ENCODE peak calls at places on chromosome 21, in four cellular contexts. One of them, this sample, is unnamed.
A peak's percentile ranks its signal among the peaks of the same experiment; 100 is the strongest.

GRCh38 chr21:19123525-19123924 is 719.9 kb upstream of the TMPRSS15 start:
- DNase-seq in astrocyte of the spinal cord: no peak
- DNase-seq in pancreas: no peak
- DNase-seq in GM13976: no peak
- DNase-seq in this sample: no peak

GRCh38 chr21:14582934-14583628 is 37.0 kb upstream of the SAMSN1 start:
- DNase-seq in pancreas: no peak
- DNase-seq in astrocyte of the spinal cord: no peak
- DNase-seq in GM13976: no peak
- DNase-seq in this sample: no peak

GRCh38 chr21:41164981-41165650 is 2.8 kb upstream of the BACE2 start:
- DNase-seq in pancreas: peak; percentile 72
- DNase-seq in astrocyte of the spinal cord: no peak
- DNase-seq in GM13976: no peak
- DNase-seq in this sample: no peak

GRCh38 chr21:28142692-28143091 is 850.0 kb downstream of the LTN1 start:
- DNase-seq in pancreas: no peak
- DNase-seq in astrocyte of the spinal cord: peak; percentile 73
- DNase-seq in GM13976: no peak
- DNase-seq in this sample: no peak

GRCh38 chr21:45026833-45027232 is 47.5 kb upstream of the ADARB1 start:
- DNase-seq in astrocyte of the spinal cord: no peak
- DNase-seq in pancreas: no peak
- DNase-seq in GM13976: no peak
- DNase-seq in this sample: no peak

GRCh38 chr21:44370027-44370735 is 16.8 kb downstream of the TRPM2 start:
- DNase-seq in GM13976: peak; percentile 44
- DNase-seq in pancreas: no peak
- DNase-seq in astrocyte of the spinal cord: no peak
- DNase-seq in this sample: no peak

GRCh38 chr21:44407493-44407892 is 47.8 kb upstream of the LRRC3 start:
- DNase-seq in astrocyte of the spinal cord: no peak
- DNase-seq in GM13976: peak; percentile 45
- DNase-seq in pancreas: no peak
- DNase-seq in this sample: no peak

GRCh38 chr21:14737922-14738321 is 191.8 kb upstream of the SAMSN1 start:
- DNase-seq in astrocyte of the spinal cord: peak; percentile 59
- DNase-seq in pancreas: no peak
- DNase-seq in GM13976: peak; percentile 9
- DNase-seq in this sample: no peak

GRCh38 chr21:44919913-44920693 is 596 bp downstream of the ITGB2 start:
- DNase-seq in GM13976: no peak
- DNase-seq in astrocyte of the spinal cord: no peak
- DNase-seq in pancreas: no peak
- DNase-seq in this sample: no peak

GRCh38 chr21:23475518-23476189 is 2131.6 kb downstream of the MRPL39 start:
- DNase-seq in GM13976: no peak
- DNase-seq in pancreas: no peak
- DNase-seq in astrocyte of the spinal cord: no peak
- DNase-seq in this sample: no peak

GRCh38 chr21:41634858-41635257 is 126.9 kb upstream of the TMPRSS2 start:
- DNase-seq in pancreas: no peak
- DNase-seq in astrocyte of the spinal cord: peak; percentile 63
- DNase-seq in GM13976: no peak
- DNase-seq in this sample: peak; percentile 46

GRCh38 chr21:15850645-15851044 is 120.9 kb downstream of the USP25 start:
- DNase-seq in pancreas: no peak
- DNase-seq in astrocyte of the spinal cord: peak; percentile 65
- DNase-seq in GM13976: no peak
- DNase-seq in this sample: no peak

GRCh38 chr21:44748621-44749020 is 37.2 kb upstream of the TSPEAR start:
- DNase-seq in GM13976: no peak
- DNase-seq in pancreas: no peak
- DNase-seq in astrocyte of the spinal cord: no peak
- DNase-seq in this sample: peak; percentile 77

GRCh38 chr21:14766241-14766640 is 220.1 kb upstream of the SAMSN1 start:
- DNase-seq in pancreas: no peak
- DNase-seq in GM13976: no peak
- DNase-seq in astrocyte of the spinal cord: no peak
- DNase-seq in this sample: no peak

GRCh38 chr21:24110846-24111245 is 1496.4 kb downstream of the MRPL39 start:
- DNase-seq in pancreas: no peak
- DNase-seq in GM13976: no peak
- DNase-seq in astrocyte of the spinal cord: peak; percentile 48
- DNase-seq in this sample: no peak

GRCh38 chr21:26469789-26470188 is 103.3 kb downstream of the CYYR1 start:
- DNase-seq in GM13976: no peak
- DNase-seq in astrocyte of the spinal cord: peak; percentile 71
- DNase-seq in pancreas: no peak
- DNase-seq in this sample: no peak

GRCh38 chr21:45421071-45421845 is 16.3 kb downstream of the COL18A1 start:
- DNase-seq in GM13976: no peak
- DNase-seq in pancreas: peak; percentile 77
- DNase-seq in astrocyte of the spinal cord: no peak
- DNase-seq in this sample: peak; percentile 81

GRCh38 chr21:26806734-26807372 is 38.4 kb downstream of the ADAMTS1 start:
- DNase-seq in GM13976: no peak
- DNase-seq in pancreas: no peak
- DNase-seq in astrocyte of the spinal cord: peak; percentile 55
- DNase-seq in this sample: no peak

GRCh38 chr21:44598031-44598430 is 2.4 kb upstream of the KRTAP10-7 start:
- DNase-seq in GM13976: no peak
- DNase-seq in astrocyte of the spinal cord: no peak
- DNase-seq in pancreas: no peak
- DNase-seq in this sample: no peak

GRCh38 chr21:21921410-21922232 is 923.4 kb downstream of the NCAM2 start:
- DNase-seq in astrocyte of the spinal cord: peak; percentile 56
- DNase-seq in pancreas: no peak
- DNase-seq in GM13976: no peak
- DNase-seq in this sample: no peak

GRCh38 chr21:44291936-44292811 is 6.5 kb downstream of the AIRE start:
- DNase-seq in GM13976: no peak
- DNase-seq in pancreas: peak; percentile 58
- DNase-seq in astrocyte of the spinal cord: no peak
- DNase-seq in this sample: no peak

GRCh38 chr21:37982496-37983318 is 66.5 kb upstream of the KCNJ6 start:
- DNase-seq in astrocyte of the spinal cord: no peak
- DNase-seq in pancreas: no peak
- DNase-seq in GM13976: no peak
- DNase-seq in this sample: no peak

GRCh38 chr21:27021046-27021445 is 54.2 kb upstream of the ADAMTS5 start:
- DNase-seq in astrocyte of the spinal cord: no peak
- DNase-seq in GM13976: no peak
- DNase-seq in pancreas: no peak
- DNase-seq in this sample: no peak

GRCh38 chr21:30072496-30072895 is 94.1 kb downstream of the CLDN17 start:
- DNase-seq in pancreas: no peak
- DNase-seq in astrocyte of the spinal cord: peak; percentile 1
- DNase-seq in GM13976: no peak
- DNase-seq in this sample: no peak

GRCh38 chr21:25887646-25888321 is 153.0 kb downstream of the GABPA start:
- DNase-seq in astrocyte of the spinal cord: no peak
- DNase-seq in GM13976: no peak
- DNase-seq in pancreas: no peak
- DNase-seq in this sample: no peak

GRCh38 chr21:44518684-44519083 is 21.3 kb downstream of the KRTAP10-1 start:
- DNase-seq in astrocyte of the spinal cord: no peak
- DNase-seq in pancreas: no peak
- DNase-seq in GM13976: no peak
- DNase-seq in this sample: peak; percentile 50

GRCh38 chr21:17514124-17514481 is 1.3 kb downstream of the CXADR start:
- DNase-seq in astrocyte of the spinal cord: peak; percentile 22
- DNase-seq in pancreas: no peak
- DNase-seq in GM13976: no peak
- DNase-seq in this sample: no peak

GRCh38 chr21:45371092-45371491 is 33.9 kb upstream of the COL18A1 start:
- DNase-seq in astrocyte of the spinal cord: no peak
- DNase-seq in GM13976: no peak
- DNase-seq in pancreas: peak; percentile 2
- DNase-seq in this sample: no peak

GRCh38 chr21:17821121-17821520 is 2.0 kb upstream of the C21orf91 start:
- DNase-seq in astrocyte of the spinal cord: no peak
- DNase-seq in pancreas: no peak
- DNase-seq in GM13976: no peak
- DNase-seq in this sample: no peak

GRCh38 chr21:16569679-16570078 is 839.9 kb downstream of the USP25 start:
- DNase-seq in astrocyte of the spinal cord: peak; percentile 36
- DNase-seq in pancreas: no peak
- DNase-seq in GM13976: no peak
- DNase-seq in this sample: no peak

GRCh38 chr21:44639331-44639655 is 2.1 kb downstream of the KRTAP10-10 start:
- DNase-seq in GM13976: no peak
- DNase-seq in pancreas: no peak
- DNase-seq in astrocyte of the spinal cord: no peak
- DNase-seq in this sample: no peak

DNA sequence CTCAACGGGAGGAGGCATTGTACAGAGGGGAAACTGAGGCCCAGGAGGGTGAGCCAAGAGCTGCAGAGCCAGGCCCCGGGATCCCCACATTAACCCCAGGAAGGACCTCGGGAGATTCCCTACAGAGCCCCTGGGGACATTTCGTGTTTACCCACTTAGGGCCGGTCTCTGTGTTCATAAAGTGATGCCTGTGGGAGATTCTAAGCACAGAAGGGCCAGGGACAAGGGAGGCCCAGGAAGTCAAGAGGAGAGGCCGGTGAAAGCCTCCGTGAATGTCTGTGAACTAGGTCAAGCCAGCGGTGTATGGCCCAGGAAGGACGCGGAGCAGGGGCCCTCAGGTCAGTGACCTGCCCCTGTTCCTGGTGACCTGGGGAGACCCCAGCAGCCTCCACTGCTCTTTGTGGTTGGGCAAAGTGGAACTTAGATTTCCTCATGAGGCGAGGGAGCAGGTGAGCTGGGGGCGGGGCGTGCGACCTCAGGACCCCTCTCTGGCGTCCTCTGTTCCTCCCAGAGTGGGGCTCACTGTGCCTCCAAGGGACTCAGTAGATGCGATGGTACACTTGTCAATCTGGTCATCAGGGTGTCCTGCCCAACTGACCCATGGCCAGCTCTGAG is 34.9 kb downstream of the PDE9A start:
- DNase-seq in GM13976: no peak
- DNase-seq in pancreas: no peak
- DNase-seq in astrocyte of the spinal cord: no peak
- DNase-seq in this sample: no peak
- TF ChIP-seq CTCF in GM13976: no peak
- TF ChIP-seq CTCF in pancreas: no peak
- TF ChIP-seq CTCF in astrocyte of the spinal cord: no peak
- TF ChIP-seq CTCF in this sample: no peak

GRCh38 chr21:39445339-39446269 is at the start of gene LCA5L:
- DNase-seq in pancreas: peak; percentile 96
- DNase-seq in astrocyte of the spinal cord: peak; percentile 87
- DNase-seq in GM13976: peak; percentile 99
- DNase-seq in this sample: peak; percentile 94
- TF ChIP-seq CTCF in pancreas: no peak
- TF ChIP-seq CTCF in astrocyte of the spinal cord: no peak
- TF ChIP-seq CTCF in GM13976: peak; percentile 4
- TF ChIP-seq CTCF in this sample: peak; percentile 66

DNA sequence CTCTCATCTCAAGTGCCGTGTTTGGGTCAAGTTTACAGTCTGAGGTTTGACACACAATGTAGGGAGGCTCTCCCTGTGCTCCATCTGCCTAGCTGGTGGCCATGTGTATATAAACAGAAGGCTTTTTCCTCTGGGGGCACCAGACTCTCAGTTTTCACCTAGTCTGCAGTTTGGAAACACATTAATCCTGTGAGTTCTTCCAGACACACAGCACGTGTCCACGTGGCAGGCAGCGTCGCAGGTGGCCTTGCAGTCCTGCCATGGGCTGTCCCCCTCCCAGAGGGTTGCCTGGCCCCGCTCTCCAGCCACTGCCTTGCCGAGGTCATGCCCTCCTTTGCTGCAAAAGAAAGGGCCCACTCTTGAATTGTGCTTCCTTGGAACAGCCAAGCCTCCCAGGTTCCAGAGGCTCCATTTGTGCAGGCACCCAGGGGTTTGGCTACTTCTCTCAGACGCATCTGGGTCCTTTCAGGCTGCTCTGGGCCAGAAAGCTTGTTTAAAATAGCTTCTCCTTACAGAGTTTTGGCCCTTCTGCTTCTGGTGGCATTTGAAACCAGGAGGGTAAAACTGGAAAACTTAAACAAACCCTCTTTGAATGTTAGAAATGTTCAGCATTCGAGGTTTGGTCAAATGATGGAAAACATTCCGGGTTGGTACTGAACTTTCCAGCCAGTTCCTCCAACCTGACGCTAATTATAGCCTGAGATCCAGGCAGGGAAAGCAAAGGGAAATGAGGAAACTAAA is 4.4 kb upstream of the RUNX1 start:
- DNase-seq in GM13976: no peak
- DNase-seq in pancreas: no peak
- DNase-seq in astrocyte of the spinal cord: no peak
- DNase-seq in this sample: no peak
- TF ChIP-seq CTCF in GM13976: no peak
- TF ChIP-seq CTCF in pancreas: no peak
- TF ChIP-seq CTCF in astrocyte of the spinal cord: no peak
- TF ChIP-seq CTCF in this sample: peak; percentile 56

GRCh38 chr21:33854604-33855003 is 61.0 kb downstream of the ATP5PO start:
- DNase-seq in pancreas: no peak
- DNase-seq in astrocyte of the spinal cord: no peak
- DNase-seq in GM13976: no peak
- DNase-seq in this sample: no peak

GRCh38 chr21:33857846-33858671 is 57.5 kb downstream of the ATP5PO start:
- DNase-seq in pancreas: no peak
- DNase-seq in GM13976: no peak
- DNase-seq in astrocyte of the spinal cord: no peak
- DNase-seq in this sample: peak; percentile 64

GRCh38 chr21:33852495-33852894 is 63.1 kb downstream of the ATP5PO start:
- DNase-seq in astrocyte of the spinal cord: no peak
- DNase-seq in pancreas: no peak
- DNase-seq in GM13976: no peak
- DNase-seq in this sample: no peak

GRCh38 chr21:33856893-33857527 is 58.6 kb downstream of the ATP5PO start:
- DNase-seq in pancreas: no peak
- DNase-seq in GM13976: no peak
- DNase-seq in astrocyte of the spinal cord: no peak
- DNase-seq in this sample: peak; percentile 41

DNA sequence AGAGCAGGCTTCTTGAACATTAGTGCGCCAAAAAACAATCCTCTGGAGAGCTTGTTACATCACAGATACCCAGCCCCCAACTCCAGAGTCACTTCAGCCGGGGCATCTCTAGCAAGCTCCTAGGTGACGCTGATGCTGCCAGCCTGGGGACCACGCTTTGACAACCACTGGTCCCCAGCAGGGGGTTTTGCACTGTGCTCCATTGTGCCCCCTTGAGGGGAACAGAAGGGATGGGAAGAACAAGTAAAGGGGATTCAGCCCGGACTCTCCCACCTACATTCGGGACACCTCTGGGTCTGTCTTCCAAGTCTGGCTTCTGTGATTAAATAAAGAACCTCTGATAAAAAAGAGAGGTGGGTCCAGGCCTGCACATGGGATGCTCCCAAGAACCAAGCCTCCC is 60.4 kb downstream of the ATP5PO start:
- DNase-seq in astrocyte of the spinal cord: no peak
- DNase-seq in GM13976: no peak
- DNase-seq in pancreas: no peak
- DNase-seq in this sample: peak; percentile 61
- TF ChIP-seq CTCF in astrocyte of the spinal cord: no peak
- TF ChIP-seq CTCF in GM13976: peak; percentile 5
- TF ChIP-seq CTCF in pancreas: no peak
- TF ChIP-seq CTCF in this sample: no peak